ENCODE peak calls at places on chromosomes 11 and 22, in five cellular contexts. T is H1, C is K562, Y is HepG2, B is GM12878. O is an unnamed sample.

GRCh38 chr11:131674051-131674755 is 303.8 kb downstream of the NTM start:
- DNase-seq in Y (peak; percentile 21), T (peak; percentile 96), B (no peak), C (peak; percentile 63), O (peak; percentile 80)

GRCh38 chr11:107017433-107018227 is 646 bp downstream of the GUCY1A2 start:
- DNase-seq in C (peak; percentile 37), B (no peak), Y (peak; percentile 2), T (peak; percentile 88), O (peak; percentile 88)

GRCh38 chr22:36770946-36771340 is 5.0 kb downstream of the IFT27 start:
- DNase-seq in C (no peak), Y (no peak), T (no peak), B (no peak), O (no peak)

GRCh38 chr11:109972939-109973338 is 120.3 kb upstream of the ZC3H12C start:
- DNase-seq in Y (no peak), C (no peak), T (no peak), B (no peak), O (no peak)

GRCh38 chr11:64120951-64121569 is 44.9 kb downstream of the MACROD1 start:
- DNase-seq in B (no peak), Y (no peak), C (no peak), T (no peak), O (no peak)

GRCh38 chr22:38284042-38284402 is 11.2 kb upstream of the TMEM184B start:
- DNase-seq in C (no peak), Y (peak; percentile 65), B (no peak), T (no peak), O (no peak)

GRCh38 chr11:17848709-17849108 is 114.1 kb downstream of the KCNC1 start:
- DNase-seq in B (no peak), T (no peak), Y (no peak), C (no peak), O (no peak)

GRCh38 chr11:102802341-102802740 is 4.4 kb upstream of the MMP1 start:
- DNase-seq in B (no peak), Y (no peak), T (no peak), C (no peak), O (no peak)

GRCh38 chr11:61787928-61788491 is 4.4 kb downstream of the TMEM258 start:
- DNase-seq in C (peak; percentile 60), T (peak; percentile 75), Y (peak; percentile 74), B (no peak), O (peak; percentile 90)

GRCh38 chr11:57709802-57710367 is 2.1 kb downstream of the MED19 start:
- DNase-seq in C (no peak), B (no peak), Y (no peak), T (no peak), O (no peak)

GRCh38 chr22:36358533-36359171 is 29.1 kb downstream of the MYH9 start:
- DNase-seq in T (no peak), B (no peak), C (no peak), Y (no peak), O (no peak)

GRCh38 chr11:518463-519202 is 11.6 kb upstream of the RNH1 start:
- DNase-seq in Y (peak; percentile 90), T (peak; percentile 93), C (peak; percentile 95), B (no peak), O (peak; percentile 89)

GRCh38 chr11:113505046-113505445 is 29.8 kb upstream of the DRD2 start:
- DNase-seq in C (no peak), Y (no peak), T (no peak), B (no peak), O (no peak)

GRCh38 chr22:32574957-32575893 is 100.6 kb downstream of the FBXO7 start:
- DNase-seq in B (no peak), C (no peak), Y (no peak), T (no peak), O (peak; percentile 12)

GRCh38 chr11:19474954-19475811 is 234.4 kb upstream of the E2F8 start:
- DNase-seq in B (peak; percentile 76), C (no peak), T (no peak), Y (no peak), O (no peak)

GRCh38 chr11:34395916-34396555 is 38.2 kb upstream of the ABTB2 start:
- DNase-seq in C (no peak), Y (no peak), B (no peak), T (no peak), O (no peak)

DNA sequence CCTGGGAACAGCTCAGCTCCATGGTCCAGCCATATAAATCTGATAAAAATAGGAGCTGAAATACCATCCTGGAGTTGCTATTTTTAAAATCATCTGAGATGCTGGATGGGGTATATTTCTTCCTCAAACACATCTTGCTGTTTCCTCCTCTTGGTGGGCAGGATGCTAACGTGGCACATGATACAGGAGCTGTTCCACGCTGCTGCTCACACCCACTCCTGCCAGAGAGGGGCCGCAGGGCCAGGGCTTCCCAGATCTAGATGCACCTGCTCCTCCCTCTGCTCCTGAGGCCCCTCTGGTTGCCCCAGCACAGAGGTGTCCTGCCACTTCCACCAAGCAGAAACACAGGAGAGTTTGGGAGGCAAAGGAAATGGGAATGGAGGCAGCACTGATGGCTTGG is 3.3 kb upstream of the ST3GAL4 start:
- DNase-seq in B (no peak), C (no peak), Y (no peak), T (no peak), O (no peak)
- H3K4me3 ChIP-seq in B (no peak overlapping the region), C (no peak overlapping the region), Y (no peak overlapping the region), T (no peak overlapping the region), O (no peak overlapping the region)

GRCh38 chr11:11010624-11011127 is 152.8 kb upstream of the ZBED5 start:
- DNase-seq in C (peak; percentile 19), T (no peak), B (no peak), Y (peak; percentile 16), O (peak; percentile 69)
- TF ChIP-seq CREB1 in C (no peak), T (no peak), B (no peak), Y (no peak), O (no peak)

DNA sequence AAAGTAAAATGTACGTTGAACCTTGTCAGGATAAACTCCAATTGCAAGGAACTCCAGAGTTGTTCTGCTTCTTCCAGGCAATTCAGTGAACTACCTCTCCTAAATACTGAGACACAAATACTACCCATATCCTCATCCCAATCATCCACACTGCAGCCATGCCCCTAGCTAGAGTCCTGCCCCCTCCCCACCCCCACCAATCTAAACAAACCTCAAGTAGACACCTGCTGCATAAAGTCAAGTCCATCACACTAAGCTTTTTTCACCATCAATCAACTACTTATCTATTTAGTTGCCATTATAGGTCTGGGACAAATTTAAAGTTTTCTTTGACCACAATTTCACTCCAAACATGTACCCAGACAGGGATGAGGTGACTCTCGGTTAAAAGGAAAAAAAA is 93.2 kb upstream of the APOA1 start:
- DNase-seq in C (peak; percentile 22), Y (no peak), B (no peak), T (no peak), O (no peak)
- H3K4me3 ChIP-seq in C (no peak overlapping the region), Y (peak overlapping the region; percentile 38), B (peak overlapping the region; percentile 26), T (no peak overlapping the region), O (no peak overlapping the region)

GRCh38 chr11:122170815-122171475 is 54.9 kb upstream of the BLID start:
- DNase-seq in T (no peak), B (no peak), Y (no peak), C (no peak), O (no peak)
- TF ChIP-seq CREB1 in T (no peak), B (no peak), Y (no peak), C (no peak), O (no peak)

GRCh38 chr22:21938906-21939305 is 13.7 kb downstream of the PPM1F start:
- DNase-seq in C (no peak), B (no peak), T (no peak), Y (no peak), O (no peak)
- H3K4me3 ChIP-seq in C (no peak overlapping the region), B (no peak overlapping the region), T (no peak overlapping the region), Y (peak overlapping the region; percentile 78), O (peak overlapping the region; percentile 74)

O was measured in GM23338.